ENCODE peak calls at places on chromosomes 1 and 21, in seven cellular contexts. X is stimulated activated CD4-positive, alpha-beta T cell treated with anti-CD3 and anti-CD28 coated beads, Interleukin-4, amount 100 ng/mL, for 48 hours; V is SIG-M5; Q is NCI-H460; D is glutamatergic neuron; U is midbrain; T is AG08396. Y is an unnamed sample.

GRCh38 chr1:19793360-19794046 is 6.2 kb downstream of the TMCO4 start:
- DNase-seq in Q (no peak), V (no peak), D (no peak), U (no peak), X (no peak), T (no peak), Y (no peak)

GRCh38 chr1:24762133-24762676 is 17.0 kb downstream of the CLIC4 start:
- DNase-seq in V (peak), T (no peak), D (no peak), Q (no peak), X (no peak), U (no peak), Y (no peak)

GRCh38 chr1:100847481-100847880 is 47.2 kb downstream of the EXTL2 start:
- DNase-seq in Q (no peak), D (no peak), V (no peak), U (no peak), T (no peak), X (no peak), Y (no peak)

GRCh38 chr1:211705439-211706205 is 30.2 kb upstream of the NEK2 start:
- DNase-seq in D (no peak), Q (peak), V (no peak), U (no peak), X (no peak), T (no peak), Y (no peak)

GRCh38 chr1:158607296-158607695 is 2.2 kb downstream of the OR10Z1 start:
- DNase-seq in Q (no peak), X (no peak), T (no peak), U (no peak), D (no peak), V (no peak), Y (no peak)

GRCh38 chr21:42862774-42863503 is 16.4 kb downstream of the WDR4 start:
- DNase-seq in D (no peak), Q (no peak), X (no peak), U (no peak), T (no peak), V (no peak), Y (no peak)

GRCh38 chr1:212070720-212071302 is 35.3 kb downstream of the DTL start:
- DNase-seq in Q (peak), U (peak), X (no peak), D (no peak), V (no peak), T (peak), Y (no peak)

GRCh38 chr1:194227157-194227556 is 1040.7 kb upstream of the B3GALT2 start:
- DNase-seq in Q (no peak), T (no peak), X (no peak), D (no peak), U (no peak), V (no peak), Y (no peak)

GRCh38 chr1:226094451-226094850 is 31.9 kb downstream of the H3-3A start:
- DNase-seq in U (no peak), T (no peak), V (no peak), X (no peak), D (no peak), Q (no peak), Y (no peak)

GRCh38 chr1:240287722-240288121 is 196.0 kb downstream of the FMN2 start:
- DNase-seq in D (no peak), Q (peak), T (no peak), U (no peak), V (no peak), X (no peak), Y (no peak)

GRCh38 chr21:44926364-44927101 is 5.8 kb upstream of the ITGB2 start:
- DNase-seq in Q (no peak), X (no peak), T (no peak), V (no peak), U (no peak), D (no peak), Y (no peak)

GRCh38 chr1:168966217-168966616 is 140.3 kb upstream of the ATP1B1 start:
- DNase-seq in T (no peak), D (no peak), U (no peak), X (no peak), V (no peak), Q (no peak), Y (no peak)

GRCh38 chr1:19066248-19066873 is 109.9 kb upstream of the IFFO2 start:
- DNase-seq in U (no peak), Q (peak), V (no peak), D (no peak), X (no peak), T (no peak), Y (no peak)

GRCh38 chr1:84377480-84378095 is 20.7 kb upstream of the DNASE2B start:
- DNase-seq in Q (no peak), U (no peak), X (no peak), V (no peak), D (no peak), T (peak), Y (no peak)

GRCh38 chr1:156510709-156511108 is 10.1 kb upstream of the MEF2D start:
- DNase-seq in X (no peak), T (peak), D (no peak), U (peak), V (no peak), Q (no peak), Y (no peak)

GRCh38 chr1:39409055-39409816 is 82.2 kb upstream of the BMP8A start:
- DNase-seq in X (no peak), V (no peak), Q (no peak), D (peak), T (peak), U (peak), Y (peak)

GRCh38 chr1:228122921-228123441 is 13.9 kb upstream of the MRPL55 start:
- DNase-seq in T (no peak), V (no peak), Q (no peak), X (no peak), U (no peak), D (no peak), Y (no peak)

GRCh38 chr1:242129103-242129502 is 130.2 kb upstream of the MAP1LC3C start:
- DNase-seq in T (no peak), X (no peak), D (no peak), V (no peak), Q (peak), U (peak), Y (no peak)

GRCh38 chr1:233393084-233393840 is 65.7 kb downstream of the MAP3K21 start:
- DNase-seq in X (no peak), U (no peak), D (no peak), T (no peak), Q (no peak), V (no peak), Y (no peak)

GRCh38 chr1:200379431-200379755 is 30.4 kb downstream of the ZNF281 start:
- DNase-seq in U (no peak), V (no peak), X (no peak), T (peak), Q (peak), D (no peak), Y (no peak)

GRCh38 chr1:183622884-183623785 is 12.4 kb downstream of the ARPC5 start:
- DNase-seq in X (peak), D (peak), Q (peak), V (no peak), T (no peak), U (peak), Y (peak)

GRCh38 chr1:201565024-201565730 is 26.2 kb downstream of the NAV1 start:
- DNase-seq in U (peak), Q (no peak), T (no peak), V (no peak), X (no peak), D (no peak), Y (no peak)

GRCh38 chr1:17347769-17348592 is 24.0 kb upstream of the PADI6 start:
- DNase-seq in D (no peak), T (peak), V (no peak), Q (peak), X (no peak), U (no peak), Y (no peak)

GRCh38 chr1:220113136-220113695 is 19.3 kb downstream of the IARS2 start:
- DNase-seq in Q (peak), U (no peak), V (no peak), T (peak), D (no peak), X (peak), Y (no peak)

GRCh38 chr1:42085596-42085995 is 67.6 kb upstream of the GUCA2B start:
- DNase-seq in D (no peak), T (no peak), X (no peak), V (no peak), Q (no peak), U (no peak), Y (no peak)

GRCh38 chr1:6185635-6186382 is 5.7 kb upstream of the CHD5 start:
- DNase-seq in V (no peak), U (peak), T (peak), X (no peak), Q (peak), D (no peak), Y (no peak)

GRCh38 chr1:226632922-226633351 is 84.4 kb downstream of the STUM start:
- DNase-seq in U (no peak), V (no peak), X (no peak), Q (no peak), D (no peak), T (no peak), Y (no peak)

GRCh38 chr1:94974224-94974623 is 47.3 kb upstream of the CNN3 start:
- DNase-seq in U (no peak), T (no peak), Q (no peak), D (no peak), X (no peak), V (no peak), Y (no peak)

GRCh38 chr1:158814970-158815369 is 16.2 kb upstream of the MNDA start:
- DNase-seq in D (no peak), X (no peak), U (no peak), Q (no peak), V (no peak), T (no peak), Y (no peak)

GRCh38 chr1:16175610-16176553 is 20.0 kb upstream of the EPHA2 start:
- DNase-seq in X (no peak), U (peak), V (no peak), T (peak), D (no peak), Q (no peak), Y (no peak)

GRCh38 chr1:201137579-201138310 is 10.8 kb upstream of the ASCL5 start:
- DNase-seq in D (no peak), T (peak), U (peak), V (no peak), Q (no peak), X (no peak), Y (no peak)

GRCh38 chr1:71343686-71344416 is 263.0 kb upstream of the ZRANB2 start:
- DNase-seq in Q (no peak), D (no peak), U (no peak), X (no peak), T (no peak), V (no peak), Y (no peak)

GRCh38 chr1:246533371-246533905 is 26.4 kb upstream of the SMYD3 start:
- DNase-seq in U (no peak), D (no peak), X (no peak), V (no peak), Q (no peak), T (no peak), Y (no peak)

GRCh38 chr1:119673171-119673940 is 25.3 kb upstream of the ZNF697 start:
- DNase-seq in V (no peak), Q (no peak), U (no peak), T (no peak), D (no peak), X (no peak), Y (no peak)

GRCh38 chr1:8293141-8293540 is 24.8 kb upstream of the SLC45A1 start:
- DNase-seq in D (no peak), V (no peak), T (no peak), Q (no peak), U (no peak), X (no peak), Y (no peak)

GRCh38 chr1:112513112-112513870 is 4.5 kb downstream of the WNT2B start:
- DNase-seq in Q (no peak), U (no peak), V (no peak), X (no peak), T (peak), D (no peak), Y (no peak)

GRCh38 chr1:9689971-9690381 is 38.4 kb downstream of the PIK3CD start:
- DNase-seq in T (peak), V (no peak), D (peak), Q (no peak), X (no peak), U (no peak), Y (peak)

GRCh38 chr1:221712198-221712684 is 29.6 kb downstream of the DUSP10 start:
- DNase-seq in X (no peak), Q (no peak), V (peak), T (peak), D (no peak), U (no peak), Y (no peak)